ENCODE peak calls at places on chromosome 10, in six cellular contexts. One of them, this sample, is unnamed.

GRCh38 chr10:129970404-129971364 is 6.6 kb upstream of the EBF3 start:
- DNase-seq in uterus: no peak
- DNase-seq in glutamatergic neuron: peak
- DNase-seq in WERI-Rb-1: no peak
- DNase-seq in cardiac fibroblast: peak
- DNase-seq in activated CD8-positive, alpha-beta T cell treated with anti-CD3 and anti-CD28 coated beads for 36 hours: no peak
- DNase-seq in this sample: peak

GRCh38 chr10:43928425-43928968 is 279.8 kb upstream of the ZNF32 start:
- DNase-seq in cardiac fibroblast: no peak
- DNase-seq in activated CD8-positive, alpha-beta T cell treated with anti-CD3 and anti-CD28 coated beads for 36 hours: no peak
- DNase-seq in WERI-Rb-1: no peak
- DNase-seq in glutamatergic neuron: no peak
- DNase-seq in uterus: no peak
- DNase-seq in this sample: no peak

GRCh38 chr10:79447911-79448731 is 2.7 kb upstream of the ZCCHC24 start:
- DNase-seq in activated CD8-positive, alpha-beta T cell treated with anti-CD3 and anti-CD28 coated beads for 36 hours: no peak
- DNase-seq in WERI-Rb-1: no peak
- DNase-seq in uterus: no peak
- DNase-seq in glutamatergic neuron: no peak
- DNase-seq in cardiac fibroblast: no peak
- DNase-seq in this sample: no peak

GRCh38 chr10:108789911-108790310 is 1133.4 kb downstream of the XPNPEP1 start:
- DNase-seq in glutamatergic neuron: no peak
- DNase-seq in uterus: no peak
- DNase-seq in activated CD8-positive, alpha-beta T cell treated with anti-CD3 and anti-CD28 coated beads for 36 hours: no peak
- DNase-seq in WERI-Rb-1: no peak
- DNase-seq in cardiac fibroblast: no peak
- DNase-seq in this sample: no peak

GRCh38 chr10:6918305-6918704 is 338.2 kb upstream of the PRKCQ start:
- DNase-seq in activated CD8-positive, alpha-beta T cell treated with anti-CD3 and anti-CD28 coated beads for 36 hours: peak
- DNase-seq in glutamatergic neuron: peak
- DNase-seq in uterus: peak
- DNase-seq in WERI-Rb-1: peak
- DNase-seq in cardiac fibroblast: peak
- DNase-seq in this sample: no peak

GRCh38 chr10:110016957-110017514 is 9.3 kb downstream of the ADD3 start:
- DNase-seq in glutamatergic neuron: no peak
- DNase-seq in WERI-Rb-1: no peak
- DNase-seq in cardiac fibroblast: no peak
- DNase-seq in activated CD8-positive, alpha-beta T cell treated with anti-CD3 and anti-CD28 coated beads for 36 hours: no peak
- DNase-seq in uterus: no peak
- DNase-seq in this sample: no peak

GRCh38 chr10:91797874-91798735 is at the start of gene TNKS2:
- DNase-seq in cardiac fibroblast: peak
- DNase-seq in WERI-Rb-1: peak
- DNase-seq in activated CD8-positive, alpha-beta T cell treated with anti-CD3 and anti-CD28 coated beads for 36 hours: peak
- DNase-seq in glutamatergic neuron: peak
- DNase-seq in uterus: peak
- DNase-seq in this sample: peak

GRCh38 chr10:119500796-119501195 is 41.7 kb downstream of the RGS10 start:
- DNase-seq in WERI-Rb-1: no peak
- DNase-seq in cardiac fibroblast: no peak
- DNase-seq in glutamatergic neuron: no peak
- DNase-seq in uterus: no peak
- DNase-seq in activated CD8-positive, alpha-beta T cell treated with anti-CD3 and anti-CD28 coated beads for 36 hours: no peak
- DNase-seq in this sample: no peak

GRCh38 chr10:60917331-60918280 is 26.4 kb downstream of the RHOBTB1 start:
- DNase-seq in uterus: no peak
- DNase-seq in cardiac fibroblast: no peak
- DNase-seq in glutamatergic neuron: no peak
- DNase-seq in WERI-Rb-1: no peak
- DNase-seq in activated CD8-positive, alpha-beta T cell treated with anti-CD3 and anti-CD28 coated beads for 36 hours: no peak
- DNase-seq in this sample: no peak

DNA sequence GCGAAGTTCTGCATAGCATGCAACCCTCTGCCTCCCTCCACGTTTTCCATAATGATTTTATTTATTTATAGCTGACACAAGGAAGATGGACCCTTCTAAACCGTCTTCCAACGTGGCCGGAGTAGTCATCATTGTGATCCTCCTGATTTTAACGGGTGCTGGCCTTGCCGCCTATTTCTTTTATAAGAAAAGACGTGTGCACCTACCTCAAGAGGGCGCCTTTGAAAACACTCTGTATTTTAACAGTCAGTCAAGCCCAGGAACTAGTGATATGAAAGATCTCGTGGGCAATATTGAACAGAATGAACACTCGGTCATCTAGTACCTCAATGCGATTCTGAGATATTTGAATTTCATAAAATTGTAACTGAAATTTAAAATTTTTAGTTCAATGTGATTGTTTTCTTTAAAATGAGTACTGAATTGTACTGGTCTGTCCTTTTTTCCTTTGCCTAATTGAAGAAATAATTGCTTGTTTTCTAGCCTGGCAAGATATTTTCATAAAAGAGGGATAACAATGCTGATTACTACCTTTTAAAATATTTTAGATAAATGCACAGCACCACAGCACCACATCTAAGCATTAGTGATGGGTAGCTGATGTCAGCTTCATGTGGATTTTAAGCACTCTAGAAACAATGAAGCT is 41.5 kb upstream of the SLC39A12 start:
- DNase-seq in WERI-Rb-1: peak
- DNase-seq in glutamatergic neuron: peak
- DNase-seq in uterus: peak
- DNase-seq in activated CD8-positive, alpha-beta T cell treated with anti-CD3 and anti-CD28 coated beads for 36 hours: peak
- DNase-seq in cardiac fibroblast: peak
- DNase-seq in this sample: peak
- TF ChIP-seq CTCF in WERI-Rb-1: peak
- TF ChIP-seq CTCF in glutamatergic neuron: peak
- TF ChIP-seq CTCF in uterus: peak
- TF ChIP-seq CTCF in activated CD8-positive, alpha-beta T cell treated with anti-CD3 and anti-CD28 coated beads for 36 hours: peak
- TF ChIP-seq CTCF in cardiac fibroblast: peak
- TF ChIP-seq CTCF in this sample: peak

GRCh38 chr10:35613597-35614226 is 8.6 kb downstream of the GJD4 start:
- DNase-seq in activated CD8-positive, alpha-beta T cell treated with anti-CD3 and anti-CD28 coated beads for 36 hours: no peak
- DNase-seq in cardiac fibroblast: peak
- DNase-seq in WERI-Rb-1: peak
- DNase-seq in uterus: no peak
- DNase-seq in glutamatergic neuron: no peak
- DNase-seq in this sample: no peak
- TF ChIP-seq CTCF in activated CD8-positive, alpha-beta T cell treated with anti-CD3 and anti-CD28 coated beads for 36 hours: no peak
- TF ChIP-seq CTCF in cardiac fibroblast: peak
- TF ChIP-seq CTCF in WERI-Rb-1: peak
- TF ChIP-seq CTCF in uterus: no peak
- TF ChIP-seq CTCF in glutamatergic neuron: no peak
- TF ChIP-seq CTCF in this sample: peak

GRCh38 chr10:77789016-77789415 is 137.5 kb downstream of the DLG5 start:
- DNase-seq in uterus: no peak
- DNase-seq in WERI-Rb-1: no peak
- DNase-seq in cardiac fibroblast: no peak
- DNase-seq in activated CD8-positive, alpha-beta T cell treated with anti-CD3 and anti-CD28 coated beads for 36 hours: no peak
- DNase-seq in glutamatergic neuron: no peak
- DNase-seq in this sample: no peak

GRCh38 chr10:77792155-77792554 is 134.4 kb downstream of the DLG5 start:
- DNase-seq in uterus: no peak
- DNase-seq in cardiac fibroblast: no peak
- DNase-seq in activated CD8-positive, alpha-beta T cell treated with anti-CD3 and anti-CD28 coated beads for 36 hours: no peak
- DNase-seq in glutamatergic neuron: no peak
- DNase-seq in WERI-Rb-1: no peak
- DNase-seq in this sample: no peak

GRCh38 chr10:77791506-77791905 is 135.0 kb downstream of the DLG5 start:
- DNase-seq in uterus: no peak
- DNase-seq in glutamatergic neuron: no peak
- DNase-seq in activated CD8-positive, alpha-beta T cell treated with anti-CD3 and anti-CD28 coated beads for 36 hours: no peak
- DNase-seq in WERI-Rb-1: no peak
- DNase-seq in cardiac fibroblast: no peak
- DNase-seq in this sample: no peak

GRCh38 chr10:77788496-77789010 is 138.0 kb downstream of the DLG5 start:
- DNase-seq in WERI-Rb-1: no peak
- DNase-seq in glutamatergic neuron: no peak
- DNase-seq in uterus: no peak
- DNase-seq in activated CD8-positive, alpha-beta T cell treated with anti-CD3 and anti-CD28 coated beads for 36 hours: no peak
- DNase-seq in cardiac fibroblast: no peak
- DNase-seq in this sample: no peak

GRCh38 chr10:77789861-77790260 is 136.7 kb downstream of the DLG5 start:
- DNase-seq in cardiac fibroblast: no peak
- DNase-seq in activated CD8-positive, alpha-beta T cell treated with anti-CD3 and anti-CD28 coated beads for 36 hours: no peak
- DNase-seq in uterus: no peak
- DNase-seq in glutamatergic neuron: no peak
- DNase-seq in WERI-Rb-1: no peak
- DNase-seq in this sample: no peak
- TF ChIP-seq CTCF in cardiac fibroblast: no peak
- TF ChIP-seq CTCF in activated CD8-positive, alpha-beta T cell treated with anti-CD3 and anti-CD28 coated beads for 36 hours: no peak
- TF ChIP-seq CTCF in uterus: no peak
- TF ChIP-seq CTCF in glutamatergic neuron: no peak
- TF ChIP-seq CTCF in WERI-Rb-1: no peak
- TF ChIP-seq CTCF in this sample: no peak

GRCh38 chr10:71981024-71981867 is 17.1 kb downstream of the CHST3 start:
- DNase-seq in uterus: peak
- DNase-seq in cardiac fibroblast: peak
- DNase-seq in glutamatergic neuron: no peak
- DNase-seq in WERI-Rb-1: no peak
- DNase-seq in activated CD8-positive, alpha-beta T cell treated with anti-CD3 and anti-CD28 coated beads for 36 hours: no peak
- DNase-seq in this sample: no peak

GRCh38 chr10:71981868-71982230 is 17.7 kb downstream of the CHST3 start:
- DNase-seq in cardiac fibroblast: no peak
- DNase-seq in uterus: no peak
- DNase-seq in activated CD8-positive, alpha-beta T cell treated with anti-CD3 and anti-CD28 coated beads for 36 hours: no peak
- DNase-seq in glutamatergic neuron: no peak
- DNase-seq in WERI-Rb-1: peak
- DNase-seq in this sample: no peak

GRCh38 chr10:71984126-71984797 is 20.1 kb downstream of the CHST3 start:
- DNase-seq in activated CD8-positive, alpha-beta T cell treated with anti-CD3 and anti-CD28 coated beads for 36 hours: no peak
- DNase-seq in cardiac fibroblast: no peak
- DNase-seq in uterus: no peak
- DNase-seq in WERI-Rb-1: no peak
- DNase-seq in glutamatergic neuron: no peak
- DNase-seq in this sample: no peak

GRCh38 chr10:71980181-71981023 is 16.2 kb downstream of the CHST3 start:
- DNase-seq in cardiac fibroblast: peak
- DNase-seq in WERI-Rb-1: no peak
- DNase-seq in glutamatergic neuron: no peak
- DNase-seq in activated CD8-positive, alpha-beta T cell treated with anti-CD3 and anti-CD28 coated beads for 36 hours: no peak
- DNase-seq in uterus: peak
- DNase-seq in this sample: no peak

DNA sequence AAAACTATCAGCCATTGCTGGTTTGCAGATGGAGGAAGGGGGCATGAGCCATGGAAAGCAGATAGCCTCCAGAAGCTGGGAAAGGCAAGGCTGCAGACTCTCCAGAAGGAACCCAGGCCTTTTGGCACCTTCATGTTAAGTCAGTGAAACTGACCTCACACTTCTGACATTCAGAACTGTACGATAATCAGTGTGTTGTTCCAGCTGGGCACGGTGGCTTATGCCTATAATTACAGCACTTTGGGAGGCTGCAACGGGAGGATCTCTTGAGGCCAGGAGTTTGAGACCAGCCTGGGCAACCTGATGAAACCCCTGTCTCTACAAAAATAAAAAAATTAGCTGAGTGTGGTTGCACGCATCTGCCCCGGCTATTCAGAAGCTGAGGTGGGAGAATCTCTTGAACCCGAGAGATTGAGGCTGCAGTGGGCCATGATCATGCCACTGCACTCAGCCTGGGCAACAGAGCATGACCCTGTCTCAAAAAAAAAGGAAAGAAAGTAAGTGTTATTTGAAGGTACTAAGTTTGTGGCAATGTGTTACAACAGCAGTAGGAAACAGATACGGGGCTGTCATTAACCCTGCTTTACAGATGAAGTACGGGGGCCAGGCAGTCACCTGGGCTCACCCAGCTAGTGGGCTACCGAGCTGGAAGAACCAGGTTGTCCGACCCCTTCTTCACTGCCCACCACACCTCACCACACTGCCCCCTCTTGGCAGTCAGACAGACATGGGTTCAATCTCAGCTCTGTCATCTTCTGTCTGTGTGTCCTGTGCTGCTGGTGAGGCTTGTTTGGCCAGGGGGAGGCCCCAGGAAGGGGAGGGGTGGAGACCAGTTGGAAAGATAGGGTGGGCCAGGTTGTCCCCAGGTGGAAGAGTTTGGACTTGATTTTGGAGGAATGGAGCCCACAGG is 18.3 kb downstream of the CHST3 start:
- DNase-seq in uterus: no peak
- DNase-seq in activated CD8-positive, alpha-beta T cell treated with anti-CD3 and anti-CD28 coated beads for 36 hours: no peak
- DNase-seq in WERI-Rb-1: peak
- DNase-seq in cardiac fibroblast: peak
- DNase-seq in glutamatergic neuron: no peak
- DNase-seq in this sample: no peak
- TF ChIP-seq CTCF in uterus: no peak
- TF ChIP-seq CTCF in activated CD8-positive, alpha-beta T cell treated with anti-CD3 and anti-CD28 coated beads for 36 hours: no peak
- TF ChIP-seq CTCF in WERI-Rb-1: peak
- TF ChIP-seq CTCF in cardiac fibroblast: no peak
- TF ChIP-seq CTCF in glutamatergic neuron: no peak
- TF ChIP-seq CTCF in this sample: peak

GRCh38 chr10:133039823-133040704 is 47.7 kb upstream of the ADGRA1 start:
- DNase-seq in cardiac fibroblast: no peak
- DNase-seq in WERI-Rb-1: peak
- DNase-seq in uterus: no peak
- DNase-seq in glutamatergic neuron: peak
- DNase-seq in activated CD8-positive, alpha-beta T cell treated with anti-CD3 and anti-CD28 coated beads for 36 hours: no peak
- DNase-seq in this sample: no peak
- TF ChIP-seq CTCF in cardiac fibroblast: no peak
- TF ChIP-seq CTCF in WERI-Rb-1: no peak
- TF ChIP-seq CTCF in uterus: no peak
- TF ChIP-seq CTCF in glutamatergic neuron: no peak
- TF ChIP-seq CTCF in activated CD8-positive, alpha-beta T cell treated with anti-CD3 and anti-CD28 coated beads for 36 hours: no peak
- TF ChIP-seq CTCF in this sample: no peak

GRCh38 chr10:72470670-72471069 is 116.0 kb upstream of the DNAJB12 start:
- DNase-seq in activated CD8-positive, alpha-beta T cell treated with anti-CD3 and anti-CD28 coated beads for 36 hours: no peak
- DNase-seq in WERI-Rb-1: no peak
- DNase-seq in cardiac fibroblast: no peak
- DNase-seq in uterus: no peak
- DNase-seq in glutamatergic neuron: no peak
- DNase-seq in this sample: no peak
- TF ChIP-seq CTCF in activated CD8-positive, alpha-beta T cell treated with anti-CD3 and anti-CD28 coated beads for 36 hours: no peak
- TF ChIP-seq CTCF in WERI-Rb-1: no peak
- TF ChIP-seq CTCF in cardiac fibroblast: no peak
- TF ChIP-seq CTCF in uterus: no peak
- TF ChIP-seq CTCF in glutamatergic neuron: no peak
- TF ChIP-seq CTCF in this sample: no peak